ENCODE peak calls at places on chromosome 7, in ten cellular contexts. B, W, T, D, C, H, P, U, G and L are unnamed samples.

GRCh38 chr7:20798694-20799121 is 12.0 kb upstream of the SP8 start:
- DNase-seq in B (no peak), W (no peak), T (no peak), D (peak), C (no peak), H (no peak), P (no peak), U (no peak), G (no peak), L (no peak)

GRCh38 chr7:80646088-80646961 is 7.9 kb downstream of the CD36 start:
- DNase-seq in B (no peak), W (no peak), T (no peak), D (no peak), C (no peak), H (no peak), P (no peak), U (no peak), G (no peak), L (no peak)

GRCh38 chr7:15007507-15007906 is 105.0 kb upstream of the DGKB start:
- DNase-seq in B (no peak), W (no peak), T (no peak), D (peak), C (no peak), H (peak), P (no peak), U (no peak), G (no peak), L (peak)

GRCh38 chr7:2585446-2585845 is 26.7 kb downstream of the IQCE start:
- DNase-seq in B (peak), W (no peak), T (no peak), D (no peak), C (no peak), H (no peak), P (no peak), U (no peak), G (no peak), L (no peak)

GRCh38 chr7:34036069-34036920 is 131.0 kb downstream of the BMPER start:
- DNase-seq in B (no peak), W (no peak), T (peak), D (no peak), C (peak), H (no peak), P (no peak), U (no peak), G (no peak), L (peak)

GRCh38 chr7:100691676-100692577 is 2.1 kb downstream of the GIGYF1 start:
- DNase-seq in B (peak), W (peak), T (peak), D (peak), C (peak), H (peak), P (peak), U (peak), G (no peak), L (peak)

GRCh38 chr7:105978035-105978434 is 15.0 kb downstream of the CDHR3 start:
- DNase-seq in B (no peak), W (no peak), T (no peak), D (no peak), C (no peak), H (no peak), P (no peak), U (peak), G (no peak), L (no peak)

GRCh38 chr7:83842894-83843293 is 194.0 kb upstream of the SEMA3E start:
- DNase-seq in B (no peak), W (no peak), T (no peak), D (no peak), C (no peak), H (no peak), P (no peak), U (no peak), G (no peak), L (no peak)

GRCh38 chr7:60706-61105 is 131.7 kb upstream of the FAM20C start:
- DNase-seq in B (peak), W (peak), T (no peak), D (no peak), C (no peak), H (no peak), P (no peak), U (no peak), G (no peak), L (no peak)

GRCh38 chr7:86243171-86243570 is 400.5 kb upstream of the GRM3 start:
- DNase-seq in B (no peak), W (no peak), T (no peak), D (no peak), C (no peak), H (no peak), P (no peak), U (no peak), G (no peak), L (no peak)

GRCh38 chr7:133560900-133561299 is 308.0 kb downstream of the EXOC4 start:
- DNase-seq in B (no peak), W (no peak), T (no peak), D (no peak), C (no peak), H (no peak), P (no peak), U (no peak), G (no peak), L (peak)

GRCh38 chr7:128304212-128304611 is 39.5 kb downstream of the RBM28 start:
- DNase-seq in B (no peak), W (no peak), T (no peak), D (no peak), C (no peak), H (peak), P (no peak), U (no peak), G (no peak), L (peak)

GRCh38 chr7:47474937-47475879 is 106.7 kb downstream of the TNS3 start:
- DNase-seq in B (peak), W (peak), T (peak), D (peak), C (peak), H (peak), P (peak), U (peak), G (peak), L (peak)

GRCh38 chr7:147298611-147299043 is 1182.0 kb downstream of the CNTNAP2 start:
- DNase-seq in B (no peak), W (no peak), T (no peak), D (no peak), C (peak), H (peak), P (no peak), U (no peak), G (no peak), L (no peak)

GRCh38 chr7:12890586-12890985 is 203.2 kb downstream of the ARL4A start:
- DNase-seq in B (no peak), W (no peak), T (no peak), D (no peak), C (no peak), H (no peak), P (no peak), U (no peak), G (no peak), L (no peak)

GRCh38 chr7:92626281-92626846 is 36.2 kb upstream of the FAM133B start:
- DNase-seq in B (no peak), W (no peak), T (no peak), D (no peak), C (no peak), H (no peak), P (no peak), U (no peak), G (no peak), L (no peak)

GRCh38 chr7:137734221-137734620 is 112.6 kb downstream of the DGKI start:
- DNase-seq in B (no peak), W (no peak), T (no peak), D (no peak), C (peak), H (no peak), P (no peak), U (no peak), G (no peak), L (no peak)

GRCh38 chr7:140810830-140811556 is 113.7 kb downstream of the BRAF start:
- DNase-seq in B (no peak), W (no peak), T (no peak), D (peak), C (peak), H (peak), P (peak), U (peak), G (peak), L (peak)

GRCh38 chr7:68442931-68443631 is 1155.2 kb upstream of the AUTS2 start:
- DNase-seq in B (no peak), W (no peak), T (no peak), D (no peak), C (no peak), H (no peak), P (no peak), U (no peak), G (no peak), L (no peak)

GRCh38 chr7:80923211-80923612 is 4.4 kb upstream of the SEMA3C start:
- DNase-seq in B (no peak), W (no peak), T (no peak), D (no peak), C (no peak), H (no peak), P (no peak), U (no peak), G (no peak), L (peak)

GRCh38 chr7:45191361-45191760 is 33.8 kb downstream of the RAMP3 start:
- DNase-seq in B (no peak), W (no peak), T (no peak), D (no peak), C (no peak), H (no peak), P (no peak), U (no peak), G (no peak), L (no peak)

GRCh38 chr7:106844286-106844997 is 20.6 kb upstream of the PIK3CG start:
- DNase-seq in B (no peak), W (no peak), T (no peak), D (no peak), C (no peak), H (no peak), P (no peak), U (no peak), G (no peak), L (no peak)

GRCh38 chr7:30752979-30753378 is 1.0 kb downstream of the INMT start:
- DNase-seq in B (no peak), W (no peak), T (peak), D (no peak), C (no peak), H (no peak), P (peak), U (peak), G (no peak), L (no peak)

GRCh38 chr7:132065193-132065972 is 509.0 kb upstream of the PODXL start:
- DNase-seq in B (no peak), W (no peak), T (no peak), D (no peak), C (peak), H (peak), P (peak), U (peak), G (peak), L (peak)

GRCh38 chr7:159012353-159013069 is 132.2 kb downstream of the VIPR2 start:
- DNase-seq in B (peak), W (no peak), T (peak), D (no peak), C (no peak), H (peak), P (peak), U (peak), G (no peak), L (no peak)

GRCh38 chr7:32058017-32058416 is 12.2 kb downstream of the PDE1C start:
- DNase-seq in B (no peak), W (no peak), T (no peak), D (no peak), C (no peak), H (no peak), P (no peak), U (no peak), G (no peak), L (no peak)

GRCh38 chr7:53984776-53985175 is 557.4 kb upstream of the VSTM2A start:
- DNase-seq in B (no peak), W (no peak), T (no peak), D (no peak), C (no peak), H (no peak), P (no peak), U (peak), G (no peak), L (peak)

GRCh38 chr7:2787251-2787968 is 56.7 kb downstream of the GNA12 start:
- DNase-seq in B (no peak), W (no peak), T (no peak), D (no peak), C (no peak), H (no peak), P (no peak), U (no peak), G (no peak), L (no peak)

GRCh38 chr7:151851160-151851751 is 25.7 kb downstream of the PRKAG2 start:
- DNase-seq in B (peak), W (no peak), T (peak), D (no peak), C (no peak), H (peak), P (no peak), U (no peak), G (no peak), L (peak)

GRCh38 chr7:134646425-134647305 is at the start of gene BPGM:
- DNase-seq in B (peak), W (peak), T (peak), D (peak), C (peak), H (peak), P (peak), U (peak), G (peak), L (peak)
- TF ChIP-seq CTCF in B (no peak), W (peak), T (peak), D (peak), C (peak), H (peak), P (no peak), U (no peak), G (peak), L (peak)

GRCh38 chr7:43291789-43292188 is 179.3 kb downstream of the HECW1 start:
- DNase-seq in B (no peak), W (no peak), T (no peak), D (peak), C (no peak), H (no peak), P (no peak), U (no peak), G (no peak), L (no peak)
- H3K4me3 ChIP-seq in B (no peak), W (no peak), T (no peak), D (no peak), C (no peak), H (no peak), P (no peak), U (no peak), G (no peak), L (no peak)

DNA sequence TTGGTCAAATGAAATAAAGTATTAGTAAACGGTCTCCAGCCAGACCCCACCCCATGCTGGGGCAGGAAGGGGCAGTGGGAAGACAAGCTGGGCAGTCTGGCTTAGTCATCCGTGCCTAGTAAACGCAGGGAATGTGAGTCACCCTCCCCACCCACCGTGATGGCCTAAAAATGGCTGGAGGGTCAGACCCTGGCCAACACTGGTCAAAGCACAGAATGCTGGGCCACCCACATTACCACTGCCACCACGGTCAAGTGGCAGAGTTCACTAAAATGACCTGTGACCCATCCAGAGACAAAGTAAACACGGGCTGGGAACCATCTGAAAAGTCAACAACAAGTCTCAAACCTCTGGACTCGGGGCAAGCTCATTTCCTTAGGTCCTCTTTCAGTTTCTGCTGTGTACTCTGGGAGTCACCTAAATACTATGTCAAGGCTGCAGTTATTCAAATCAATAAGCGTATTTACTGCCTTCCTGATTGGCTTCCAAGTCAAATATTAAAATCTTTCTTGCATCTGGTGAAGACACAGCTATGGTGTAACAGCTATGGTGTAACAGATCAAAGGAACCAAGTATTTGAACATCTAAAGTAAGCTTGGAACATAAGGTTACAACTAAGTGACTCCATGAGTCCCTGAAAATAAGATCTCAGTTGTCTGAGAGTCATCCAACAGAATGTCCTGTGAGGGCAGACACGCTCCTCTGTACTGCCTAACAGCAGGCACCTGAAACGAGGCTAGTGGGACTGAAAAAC is 3.0 kb downstream of the ZFAND2A start:
- DNase-seq in B (peak), W (no peak), T (peak), D (no peak), C (peak), H (peak), P (no peak), U (no peak), G (no peak), L (peak)
- TF ChIP-seq CTCF in B (no peak), W (no peak), T (no peak), D (no peak), C (no peak), H (no peak), P (no peak), U (no peak), G (no peak), L (no peak)

GRCh38 chr7:76397409-76398183 is 11.9 kb downstream of the SSC4D start:
- DNase-seq in B (peak), W (peak), T (peak), D (peak), C (peak), H (peak), P (peak), U (peak), G (no peak), L (peak)
- H3K4me3 ChIP-seq in B (peak), W (peak), T (peak), D (peak), C (peak), H (peak), P (peak), U (peak), G (peak), L (peak)

GRCh38 chr7:17651296-17651695 is 289.0 kb downstream of the SNX13 start:
- DNase-seq in B (no peak), W (no peak), T (no peak), D (no peak), C (no peak), H (no peak), P (no peak), U (no peak), G (no peak), L (no peak)

GRCh38 chr7:17646181-17646956 is 293.9 kb downstream of the SNX13 start:
- DNase-seq in B (no peak), W (no peak), T (no peak), D (peak), C (no peak), H (peak), P (no peak), U (no peak), G (no peak), L (peak)

GRCh38 chr7:17654940-17655339 is 285.4 kb downstream of the SNX13 start:
- DNase-seq in B (no peak), W (no peak), T (no peak), D (no peak), C (no peak), H (no peak), P (no peak), U (no peak), G (no peak), L (peak)

GRCh38 chr7:17651926-17652385 is 288.3 kb downstream of the SNX13 start:
- DNase-seq in B (no peak), W (no peak), T (no peak), D (no peak), C (peak), H (peak), P (peak), U (peak), G (peak), L (peak)
- TF ChIP-seq CTCF in B (peak), W (no peak), T (no peak), D (no peak), C (peak), H (no peak), P (no peak), U (no peak), G (peak), L (peak)

DNA sequence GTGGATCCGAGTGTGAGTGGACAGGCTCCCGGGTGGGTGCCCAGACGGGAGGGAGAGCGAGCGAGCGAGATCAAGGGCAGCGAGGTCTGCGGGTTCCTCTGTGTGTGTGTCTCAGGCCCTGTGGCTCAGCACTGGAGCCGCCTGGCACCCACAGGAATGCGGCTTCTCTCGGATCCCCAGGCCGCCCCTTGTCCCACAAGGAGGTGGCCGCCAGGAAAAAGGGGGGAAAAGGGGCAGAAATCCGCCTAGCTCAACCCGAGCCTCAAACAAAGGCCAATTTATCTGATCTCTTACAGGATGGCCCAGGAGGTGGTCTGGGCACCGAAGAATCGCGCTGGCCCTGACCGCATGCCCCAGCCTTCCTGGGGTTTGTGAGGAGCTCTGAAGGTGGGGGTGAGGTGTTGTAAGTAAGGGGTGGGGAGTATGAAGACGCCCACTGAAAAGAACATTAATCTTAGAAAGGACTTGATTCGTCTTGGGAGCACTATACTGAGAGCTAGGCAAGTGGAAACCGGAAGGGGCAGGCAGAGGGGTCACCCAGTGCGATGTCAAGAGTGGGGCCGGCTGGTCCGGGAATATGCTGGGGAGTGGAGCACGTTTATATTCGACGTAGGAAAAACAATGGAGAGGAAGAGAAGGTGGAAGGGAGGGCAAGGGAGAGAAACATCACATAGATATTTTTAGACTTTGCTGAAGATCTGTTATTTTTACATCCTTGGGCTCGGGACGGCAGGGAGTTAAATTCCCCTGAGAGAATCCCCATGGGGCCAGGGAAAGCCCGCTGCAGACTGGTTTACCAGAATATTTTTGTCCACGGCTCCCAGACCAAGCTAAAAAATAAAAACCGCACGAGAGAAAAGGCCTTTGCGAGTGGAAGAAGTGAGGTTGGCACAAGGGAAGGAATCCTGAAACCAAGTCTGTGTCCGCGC is 7.2 kb downstream of the DLX5 start:
- DNase-seq in B (peak), W (no peak), T (no peak), D (peak), C (no peak), H (no peak), P (no peak), U (no peak), G (no peak), L (no peak)
- H3K4me3 ChIP-seq in B (no peak), W (peak), T (no peak), D (peak), C (no peak), H (no peak), P (no peak), U (peak), G (no peak), L (no peak)